ENCODE peak calls at places on chromosomes 6 and 20, in four cellular contexts. T, B, W and D are unnamed samples.

GRCh38 chr6:77089776-77090175 is 373.5 kb downstream of the HTR1B start:
- DNase-seq in T (peak), B (no peak), W (peak), D (no peak)

GRCh38 chr6:83442752-83443151 is 11.9 kb upstream of the ME1 start:
- DNase-seq in T (peak), B (no peak), W (peak), D (no peak)

GRCh38 chr6:130183271-130184222 is 39.2 kb downstream of the SAMD3 start:
- DNase-seq in T (no peak), B (no peak), W (no peak), D (no peak)

GRCh38 chr20:57911512-57912226 is 201.9 kb upstream of the PMEPA1 start:
- DNase-seq in T (no peak), B (no peak), W (peak), D (no peak)

GRCh38 chr20:50248104-50248631 is 57.5 kb downstream of the CEBPB start:
- DNase-seq in T (peak), B (no peak), W (peak), D (no peak)

GRCh38 chr20:61120595-61121515 is 131.2 kb upstream of the CDH4 start:
- DNase-seq in T (peak), B (no peak), W (peak), D (peak)

GRCh38 chr20:14093652-14094051 is 98.3 kb downstream of the MACROD2 start:
- DNase-seq in T (no peak), B (no peak), W (no peak), D (no peak)

GRCh38 chr6:57123111-57123510 is 33.1 kb downstream of the ZNF451 start:
- DNase-seq in T (no peak), B (no peak), W (peak), D (no peak)

GRCh38 chr20:25005220-25005619 is 12.7 kb upstream of the APMAP start:
- DNase-seq in T (peak), B (peak), W (no peak), D (no peak)

GRCh38 chr6:137820425-137820824 is 46.6 kb upstream of the TNFAIP3 start:
- DNase-seq in T (peak), B (no peak), W (no peak), D (no peak)